ENCODE peak calls at places on chromosomes 11 and 22, in four cellular contexts. One of them, this sample, is unnamed.

GRCh38 chr22:38298312-38299000 is 18.8 kb downstream of the CSNK1E start:
- DNase-seq in right cardiac atrium: no peak
- DNase-seq in cardiac muscle cell: peak; percentile 97
- DNase-seq in sigmoid colon: no peak
- DNase-seq in this sample: no peak

GRCh38 chr11:127013550-127013949 is 13.0 kb upstream of the KIRREL3 start:
- DNase-seq in sigmoid colon: no peak
- DNase-seq in cardiac muscle cell: no peak
- DNase-seq in right cardiac atrium: no peak
- DNase-seq in this sample: no peak

GRCh38 chr11:63845911-63846310 is 7.0 kb downstream of the MARK2 start:
- DNase-seq in cardiac muscle cell: no peak
- DNase-seq in sigmoid colon: no peak
- DNase-seq in right cardiac atrium: no peak
- DNase-seq in this sample: no peak

GRCh38 chr11:113690619-113691569 is 15.2 kb downstream of the TMPRSS5 start:
- DNase-seq in right cardiac atrium: no peak
- DNase-seq in cardiac muscle cell: peak; percentile 75
- DNase-seq in sigmoid colon: no peak
- DNase-seq in this sample: no peak

GRCh38 chr11:78231962-78232459 is 43.3 kb downstream of the USP35 start:
- DNase-seq in right cardiac atrium: no peak
- DNase-seq in sigmoid colon: no peak
- DNase-seq in cardiac muscle cell: peak; percentile 67
- DNase-seq in this sample: no peak

GRCh38 chr11:66639066-66639813 is 737 bp downstream of the RBM4 start:
- DNase-seq in cardiac muscle cell: peak; percentile 60
- DNase-seq in right cardiac atrium: peak; percentile 33
- DNase-seq in sigmoid colon: peak; percentile 70
- DNase-seq in this sample: no peak

GRCh38 chr11:34417203-34417602 is 21.5 kb upstream of the CAT start:
- DNase-seq in right cardiac atrium: no peak
- DNase-seq in sigmoid colon: no peak
- DNase-seq in cardiac muscle cell: no peak
- DNase-seq in this sample: no peak

GRCh38 chr11:85257837-85258236 is 369.3 kb downstream of the DLG2 start:
- DNase-seq in right cardiac atrium: no peak
- DNase-seq in cardiac muscle cell: no peak
- DNase-seq in sigmoid colon: no peak
- DNase-seq in this sample: no peak

GRCh38 chr22:25987948-25988347 is 181.3 kb upstream of the SEZ6L start:
- DNase-seq in cardiac muscle cell: no peak
- DNase-seq in sigmoid colon: no peak
- DNase-seq in right cardiac atrium: no peak
- DNase-seq in this sample: no peak

GRCh38 chr11:35076201-35077100 is 62.5 kb upstream of the CD44 start:
- DNase-seq in sigmoid colon: no peak
- DNase-seq in right cardiac atrium: no peak
- DNase-seq in cardiac muscle cell: no peak
- DNase-seq in this sample: no peak

GRCh38 chr11:44351898-44352498 is 42.1 kb upstream of the ALX4 start:
- DNase-seq in sigmoid colon: no peak
- DNase-seq in cardiac muscle cell: no peak
- DNase-seq in right cardiac atrium: no peak
- DNase-seq in this sample: no peak

GRCh38 chr11:68741536-68741935 is 9.8 kb downstream of the TESMIN start:
- DNase-seq in sigmoid colon: no peak
- DNase-seq in cardiac muscle cell: no peak
- DNase-seq in right cardiac atrium: no peak
- DNase-seq in this sample: no peak

GRCh38 chr11:125215951-125216350 is 51.4 kb downstream of the PKNOX2 start:
- DNase-seq in cardiac muscle cell: no peak
- DNase-seq in right cardiac atrium: no peak
- DNase-seq in sigmoid colon: no peak
- DNase-seq in this sample: no peak

GRCh38 chr11:19988598-19988997 is 171.7 kb downstream of the DBX1 start:
- DNase-seq in cardiac muscle cell: peak; percentile 78
- DNase-seq in sigmoid colon: peak; percentile 82
- DNase-seq in right cardiac atrium: no peak
- DNase-seq in this sample: peak; percentile 25

GRCh38 chr22:30305519-30305905 is 16.2 kb upstream of the CASTOR1 start:
- DNase-seq in sigmoid colon: peak; percentile 87
- DNase-seq in right cardiac atrium: peak; percentile 79
- DNase-seq in cardiac muscle cell: peak; percentile 62
- DNase-seq in this sample: peak; percentile 78

GRCh38 chr11:114243461-114244372 is 52.5 kb upstream of the NNMT start:
- DNase-seq in sigmoid colon: peak; percentile 81
- DNase-seq in right cardiac atrium: peak; percentile 55
- DNase-seq in cardiac muscle cell: no peak
- DNase-seq in this sample: peak; percentile 67

GRCh38 chr22:36317658-36318271 is 64.8 kb downstream of the APOL1 start:
- DNase-seq in right cardiac atrium: no peak
- DNase-seq in sigmoid colon: no peak
- DNase-seq in cardiac muscle cell: no peak
- DNase-seq in this sample: no peak

GRCh38 chr22:37501610-37502341 is 15.6 kb upstream of the MFNG start:
- DNase-seq in cardiac muscle cell: peak; percentile 92
- DNase-seq in sigmoid colon: no peak
- DNase-seq in right cardiac atrium: peak; percentile 65
- DNase-seq in this sample: peak; percentile 67

GRCh38 chr11:62921573-62922188 is 518 bp upstream of the CHRM1 start:
- DNase-seq in right cardiac atrium: no peak
- DNase-seq in sigmoid colon: no peak
- DNase-seq in cardiac muscle cell: peak; percentile 36
- DNase-seq in this sample: no peak

GRCh38 chr11:18720811-18721575 is 5.0 kb downstream of the IGSF22 start:
- DNase-seq in sigmoid colon: peak; percentile 91
- DNase-seq in cardiac muscle cell: peak; percentile 75
- DNase-seq in right cardiac atrium: peak; percentile 88
- DNase-seq in this sample: peak; percentile 85

GRCh38 chr22:36027579-36027959 is 1.1 kb downstream of the RBFOX2 start:
- DNase-seq in sigmoid colon: peak; percentile 67
- DNase-seq in right cardiac atrium: peak; percentile 21
- DNase-seq in cardiac muscle cell: no peak
- DNase-seq in this sample: no peak

GRCh38 chr11:109123811-109124787 is 297.9 kb upstream of the C11orf87 start:
- DNase-seq in sigmoid colon: no peak
- DNase-seq in right cardiac atrium: peak; percentile 24
- DNase-seq in cardiac muscle cell: peak; percentile 65
- DNase-seq in this sample: peak; percentile 55

GRCh38 chr22:39508393-39508792 is 6.3 kb downstream of the MIEF1 start:
- DNase-seq in right cardiac atrium: no peak
- DNase-seq in cardiac muscle cell: no peak
- DNase-seq in sigmoid colon: no peak
- DNase-seq in this sample: no peak

GRCh38 chr11:123246749-123247497 is 51.9 kb upstream of the CLMP start:
- DNase-seq in cardiac muscle cell: peak; percentile 88
- DNase-seq in right cardiac atrium: peak; percentile 80
- DNase-seq in sigmoid colon: peak; percentile 91
- DNase-seq in this sample: peak; percentile 77

GRCh38 chr11:46694095-46694494 is 6.3 kb downstream of the ARHGAP1 start:
- DNase-seq in right cardiac atrium: no peak
- DNase-seq in sigmoid colon: no peak
- DNase-seq in cardiac muscle cell: no peak
- DNase-seq in this sample: no peak
- H3K4me1 ChIP-seq in right cardiac atrium: peaks cover 14% of the 10 kb centered on the region
- H3K4me1 ChIP-seq in sigmoid colon: peaks cover 57% of the 10 kb centered on the region
- H3K4me1 ChIP-seq in cardiac muscle cell: peaks cover 26% of the 10 kb centered on the region
- H3K4me1 ChIP-seq in this sample: peaks cover 60% of the 10 kb centered on the region

GRCh38 chr11:106471273-106471672 is 393.8 kb downstream of the AASDHPPT start:
- DNase-seq in cardiac muscle cell: peak; percentile 78
- DNase-seq in right cardiac atrium: no peak
- DNase-seq in sigmoid colon: no peak
- DNase-seq in this sample: no peak

GRCh38 chr11:106477776-106478175 is 400.3 kb downstream of the AASDHPPT start:
- DNase-seq in right cardiac atrium: no peak
- DNase-seq in cardiac muscle cell: peak; percentile 51
- DNase-seq in sigmoid colon: no peak
- DNase-seq in this sample: no peak

GRCh38 chr11:106474274-106474673 is 396.8 kb downstream of the AASDHPPT start:
- DNase-seq in right cardiac atrium: no peak
- DNase-seq in cardiac muscle cell: no peak
- DNase-seq in sigmoid colon: no peak
- DNase-seq in this sample: no peak

GRCh38 chr11:106473089-106473722 is 395.7 kb downstream of the AASDHPPT start:
- DNase-seq in sigmoid colon: no peak
- DNase-seq in right cardiac atrium: no peak
- DNase-seq in cardiac muscle cell: peak; percentile 51
- DNase-seq in this sample: no peak

DNA sequence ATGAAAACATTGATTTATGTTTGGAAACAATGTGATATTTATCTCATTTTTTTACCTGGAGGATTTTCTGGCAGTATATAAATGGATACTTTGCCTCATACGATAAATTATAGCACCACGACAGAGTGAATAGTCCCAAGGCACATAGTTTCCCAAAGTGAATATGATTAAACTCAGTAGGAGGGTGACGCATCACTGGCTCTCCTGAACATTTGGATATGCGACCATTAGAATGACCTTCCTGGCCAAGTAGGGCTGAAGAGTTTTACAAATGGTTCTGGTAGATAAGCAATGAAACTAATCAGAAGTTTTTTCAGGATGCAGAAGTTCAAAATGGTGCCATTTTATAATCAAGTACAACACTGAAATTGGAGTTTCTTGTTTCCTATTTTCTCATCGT is 397.7 kb downstream of the AASDHPPT start:
- DNase-seq in cardiac muscle cell: no peak
- DNase-seq in right cardiac atrium: no peak
- DNase-seq in sigmoid colon: no peak
- DNase-seq in this sample: no peak
- H3K9me3 ChIP-seq in cardiac muscle cell: no peaks in the 10 kb centered on the region
- H3K9me3 ChIP-seq in right cardiac atrium: no peaks in the 10 kb centered on the region
- H3K9me3 ChIP-seq in sigmoid colon: no peaks in the 10 kb centered on the region
- H3K9me3 ChIP-seq in this sample: peaks cover 11% of the 10 kb centered on the region

DNA sequence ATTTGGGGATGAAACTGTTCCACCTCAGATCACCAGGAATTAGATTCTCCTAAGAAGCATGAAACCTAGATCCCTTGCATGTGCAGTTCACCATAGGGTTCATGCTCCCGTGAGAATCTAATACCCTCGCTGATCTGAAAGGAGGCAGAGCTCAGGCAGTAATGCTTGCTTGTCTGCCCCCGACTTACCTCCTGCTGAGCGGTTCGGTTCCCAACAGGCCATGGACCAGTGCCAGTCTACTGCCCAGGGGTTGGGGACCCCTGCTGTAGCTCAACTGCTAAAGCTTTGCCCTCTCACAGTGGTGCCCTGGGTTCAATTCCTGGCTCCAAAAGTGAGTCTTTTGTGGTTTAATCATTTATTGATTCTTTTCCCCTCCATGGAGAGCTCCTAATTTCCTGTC is 3.4 kb downstream of the JAML start:
- DNase-seq in sigmoid colon: no peak
- DNase-seq in right cardiac atrium: no peak
- DNase-seq in cardiac muscle cell: no peak
- DNase-seq in this sample: no peak
- H3K4me1 ChIP-seq in sigmoid colon: no peaks in the 10 kb centered on the region
- H3K4me1 ChIP-seq in right cardiac atrium: no peaks in the 10 kb centered on the region
- H3K4me1 ChIP-seq in cardiac muscle cell: peaks cover 5% of the 10 kb centered on the region
- H3K4me1 ChIP-seq in this sample: no peaks in the 10 kb centered on the region

DNA sequence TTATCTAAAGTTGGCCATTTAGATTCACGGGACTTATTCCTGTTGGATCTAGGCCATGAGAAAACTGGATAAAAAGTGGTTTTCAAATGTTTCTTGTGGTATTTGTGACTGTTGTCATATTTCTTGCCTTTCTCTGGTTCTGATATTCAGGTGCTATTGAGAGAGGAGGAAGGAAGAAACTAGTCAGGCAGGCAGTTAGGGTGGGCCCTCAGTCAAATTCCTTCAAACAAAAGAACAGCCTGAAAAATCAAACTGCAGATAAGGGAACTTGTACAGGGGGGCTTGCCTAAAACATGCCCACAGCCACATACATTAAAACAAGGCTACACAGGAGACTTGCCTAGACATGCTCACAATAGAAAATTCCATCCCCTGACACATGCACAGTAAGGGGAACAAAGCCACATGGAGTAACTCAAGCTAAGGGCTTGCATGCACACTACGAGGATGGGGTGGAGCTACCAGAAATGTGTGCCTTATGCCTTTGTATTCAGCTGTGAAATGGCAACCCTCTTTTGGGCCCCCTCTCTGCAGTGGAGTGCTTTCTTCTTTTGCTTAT is 18.2 kb downstream of the NCR3LG1 start:
- DNase-seq in sigmoid colon: no peak
- DNase-seq in right cardiac atrium: no peak
- DNase-seq in cardiac muscle cell: no peak
- DNase-seq in this sample: no peak
- H3K9me3 ChIP-seq in sigmoid colon: peaks cover 42% of the 10 kb centered on the region
- H3K9me3 ChIP-seq in right cardiac atrium: peaks cover 18% of the 10 kb centered on the region
- H3K9me3 ChIP-seq in cardiac muscle cell: no peaks in the 10 kb centered on the region
- H3K9me3 ChIP-seq in this sample: peaks cover 64% of the 10 kb centered on the region

This sample was measured in left ventricle myocardium inferior.